ENCODE peak calls at places on chromosome 16, in eight cellular contexts. K, Y, G, F, P, D, I and U are unnamed samples.

GRCh38 chr16:19228575-19228974 is 57.0 kb upstream of the CLEC19A start:
- DNase-seq in Y (no peak), G (no peak), P (no peak), K (no peak), D (no peak), F (no peak), I (no peak), U (no peak)

GRCh38 chr16:2328428-2328827 is 12.1 kb downstream of the ABCA3 start:
- DNase-seq in I (no peak), G (no peak), D (no peak), Y (no peak), F (no peak), P (no peak), K (no peak), U (no peak)

GRCh38 chr16:64866026-64866425 is 255.8 kb downstream of the CDH11 start:
- DNase-seq in I (no peak), G (no peak), P (no peak), F (no peak), Y (no peak), K (no peak), D (peak; percentile 12), U (no peak)

GRCh38 chr16:87713469-87714229 is 52.1 kb downstream of the KLHDC4 start:
- DNase-seq in K (no peak), P (peak; percentile 91), I (no peak), D (no peak), F (no peak), Y (no peak), G (no peak), U (no peak)

GRCh38 chr16:54374136-54374535 is 87.5 kb upstream of the IRX3 start:
- DNase-seq in Y (no peak), D (no peak), I (no peak), G (peak; percentile 30), K (no peak), F (no peak), P (no peak), U (no peak)

GRCh38 chr16:77472262-77472661 is 37.4 kb upstream of the ADAMTS18 start:
- DNase-seq in Y (no peak), K (no peak), I (no peak), D (no peak), G (no peak), P (no peak), F (no peak), U (no peak)

GRCh38 chr16:81647527-81647926 is 131.6 kb upstream of the PLCG2 start:
- DNase-seq in G (peak; percentile 36), K (no peak), Y (no peak), D (peak; percentile 47), P (no peak), I (no peak), F (no peak), U (no peak)

GRCh38 chr16:30659507-30660423 is 1.5 kb downstream of the FBRS start:
- DNase-seq in F (peak; percentile 45), D (peak; percentile 28), I (peak; percentile 49), Y (no peak), K (peak; percentile 65), P (peak; percentile 26), G (no peak), U (no peak)

GRCh38 chr16:30458561-30459394 is 13.1 kb upstream of the SEPHS2 start:
- DNase-seq in I (peak; percentile 60), P (peak; percentile 84), G (no peak), Y (no peak), K (peak; percentile 90), D (no peak), F (no peak), U (peak; percentile 73)

GRCh38 chr16:57141822-57142631 is 43.8 kb downstream of the PSME3IP1 start:
- DNase-seq in I (no peak), Y (no peak), P (peak; percentile 84), D (no peak), K (no peak), G (no peak), F (no peak), U (peak; percentile 69)

GRCh38 chr16:88700636-88701482 is 5.3 kb downstream of the RNF166 start:
- DNase-seq in I (peak; percentile 88), F (peak; percentile 88), Y (no peak), K (peak; percentile 89), G (peak; percentile 61), P (peak; percentile 86), D (peak; percentile 59), U (peak; percentile 94)

GRCh38 chr16:84718-85452 is 6.9 kb downstream of the MPG start:
- DNase-seq in K (peak; percentile 63), G (peak; percentile 94), I (no peak), F (peak; percentile 62), D (peak; percentile 91), P (peak; percentile 83), Y (peak; percentile 83), U (peak; percentile 80)

GRCh38 chr16:9489823-9490467 is 398.5 kb downstream of the HAPSTR1 start:
- DNase-seq in P (no peak), D (no peak), I (no peak), G (no peak), Y (no peak), K (no peak), F (no peak), U (no peak)

GRCh38 chr16:12406158-12406557 is 397.5 kb downstream of the CPPED1 start:
- DNase-seq in G (no peak), P (no peak), I (no peak), F (no peak), K (no peak), D (no peak), Y (no peak), U (no peak)

GRCh38 chr16:54817432-54817831 is 113.2 kb upstream of the IRX5 start:
- DNase-seq in F (no peak), G (peak; percentile 8), D (peak; percentile 54), I (no peak), Y (peak; percentile 11), P (peak; percentile 38), K (no peak), U (no peak)

GRCh38 chr16:20137194-20137593 is 63.5 kb upstream of the GPR139 start:
- DNase-seq in D (no peak), P (no peak), F (no peak), G (no peak), K (no peak), I (no peak), Y (no peak), U (no peak)

GRCh38 chr16:4574919-4575705 is 19.0 kb downstream of the C16orf96 start:
- DNase-seq in I (no peak), G (no peak), Y (no peak), P (no peak), D (no peak), F (no peak), K (no peak), U (peak; percentile 21)

DNA sequence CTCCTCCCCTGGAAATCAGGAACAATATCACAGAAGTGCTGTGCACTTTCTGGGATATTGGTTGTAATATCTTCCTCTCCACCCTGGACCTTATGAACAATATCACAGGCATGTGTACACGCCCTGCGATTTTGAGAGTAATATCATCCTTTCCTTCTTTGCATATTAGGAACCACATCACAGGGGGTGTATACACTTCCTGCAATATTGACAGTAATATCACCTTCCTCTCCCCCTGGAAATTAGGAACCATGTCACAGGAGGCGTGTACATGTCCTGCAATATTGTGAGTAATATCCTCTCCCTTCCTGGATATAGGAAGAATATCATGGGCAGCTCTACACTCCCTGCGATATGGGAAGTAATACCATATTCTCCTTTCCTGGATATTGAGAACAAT is 14.2 kb upstream of the TEKT5 start:
- DNase-seq in D (no peak), I (no peak), P (no peak), G (no peak), K (no peak), Y (no peak), F (no peak), U (no peak)
- TF ChIP-seq CTCF in D (no peak), I (no peak), P (no peak), G (no peak), K (no peak), Y (no peak), F (no peak), U (no peak)

DNA sequence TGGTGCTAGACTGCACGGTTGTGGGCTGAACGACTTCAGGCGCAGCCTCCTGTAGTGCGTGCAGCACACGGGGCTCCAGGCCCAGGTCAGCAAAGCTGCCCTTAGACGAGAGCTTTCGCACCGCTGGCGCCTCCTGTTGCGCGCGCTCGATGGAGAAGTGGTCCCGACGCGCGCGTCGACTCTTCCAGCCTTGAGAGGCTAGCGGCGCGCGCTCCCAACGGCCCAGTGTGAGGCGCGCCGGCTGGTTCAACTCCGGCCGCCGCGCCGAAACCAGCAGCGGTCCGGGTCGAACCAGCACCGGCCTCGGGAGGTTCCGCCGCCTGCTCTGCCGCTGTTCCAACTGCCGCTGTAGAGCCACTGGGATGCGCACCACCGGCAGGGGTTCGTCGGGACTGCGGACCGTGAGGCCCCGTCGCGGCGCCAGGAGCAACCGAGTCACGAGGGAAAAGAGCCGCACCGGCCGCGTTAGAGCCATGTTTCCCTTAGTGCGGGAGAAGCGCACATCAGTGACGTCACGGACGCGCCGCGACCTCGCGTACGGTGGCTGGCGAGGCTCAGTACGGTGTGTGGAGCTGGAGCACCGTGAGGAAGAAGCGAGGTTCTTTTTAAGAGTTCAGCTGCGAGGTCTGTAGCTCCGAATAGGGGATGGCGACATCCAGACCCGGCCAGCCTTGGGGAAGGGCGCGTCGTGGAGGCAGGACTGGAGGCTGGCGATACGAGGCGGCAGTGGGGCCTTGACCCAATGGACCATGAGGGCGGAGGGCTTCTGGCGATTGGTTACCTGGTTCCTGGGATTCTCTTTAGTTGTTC is at the start of the genes DDX28 and DUS2:
- DNase-seq in P (peak; percentile 94), Y (peak; percentile 46), G (peak; percentile 91), I (peak; percentile 98), F (peak; percentile 92), K (peak; percentile 97), D (peak; percentile 88), U (peak; percentile 93)
- TF ChIP-seq CTCF in P (no peak), Y (no peak), G (no peak), I (no peak), F (no peak), K (no peak), D (no peak), U (no peak)

GRCh38 chr16:71369494-71369893 is 11.0 kb downstream of the CALB2 start:
- DNase-seq in P (no peak), K (no peak), I (no peak), D (no peak), Y (no peak), G (no peak), F (no peak), U (no peak)

GRCh38 chr16:71365021-71365420 is 6.5 kb downstream of the CALB2 start:
- DNase-seq in K (no peak), P (no peak), Y (no peak), D (no peak), F (no peak), G (no peak), I (no peak), U (no peak)

GRCh38 chr16:71364306-71364705 is 5.8 kb downstream of the CALB2 start:
- DNase-seq in I (no peak), D (no peak), Y (no peak), F (no peak), P (no peak), G (no peak), K (no peak), U (no peak)

GRCh38 chr16:71368958-71369357 is 10.4 kb downstream of the CALB2 start:
- DNase-seq in Y (no peak), K (no peak), I (no peak), D (no peak), P (no peak), G (no peak), F (no peak), U (no peak)

GRCh38 chr16:71367243-71367976 is 8.9 kb downstream of the CALB2 start:
- DNase-seq in I (peak; percentile 54), P (peak; percentile 37), K (no peak), D (peak; percentile 35), F (no peak), G (peak; percentile 16), Y (no peak), U (peak; percentile 72)
- TF ChIP-seq CTCF in I (peak; percentile 13), P (peak; percentile 77), K (peak; percentile 72), D (peak; percentile 64), F (no peak), G (peak; percentile 42), Y (peak; percentile 68), U (peak; percentile 63)

GRCh38 chr16:27698266-27698665 is 148.3 kb downstream of the KATNIP start:
- DNase-seq in P (no peak), K (no peak), D (no peak), I (peak; percentile 38), G (no peak), Y (no peak), F (no peak), U (no peak)
- TF ChIP-seq CTCF in P (peak; percentile 67), K (peak; percentile 40), D (peak; percentile 17), I (no peak), G (peak; percentile 21), Y (peak; percentile 23), F (no peak), U (peak; percentile 20)